ENCODE peak calls at places on chromosomes 12 and 14, in four cellular contexts. Z is WTC11, A is GM13976, J is AG04449. D is an unnamed sample.

GRCh38 chr12:4506870-4507269 is 31.8 kb upstream of the RAD51AP1 start:
- DNase-seq in Z (no peak), A (peak), J (peak), D (peak)

GRCh38 chr14:71908141-71908540 is 24.1 kb upstream of the RGS6 start:
- DNase-seq in Z (no peak), A (no peak), J (no peak), D (no peak)

GRCh38 chr14:56590535-56590951 is 10.9 kb downstream of the TMEM260 start:
- DNase-seq in Z (peak), A (no peak), J (no peak), D (no peak)

GRCh38 chr12:18139989-18140596 is 50.1 kb upstream of the RERGL start:
- DNase-seq in Z (no peak), A (no peak), J (no peak), D (peak)

GRCh38 chr12:107655281-107656065 is 30.1 kb upstream of the PWP1 start:
- DNase-seq in Z (no peak), A (no peak), J (no peak), D (no peak)

GRCh38 chr14:57378661-57379060 is 11.7 kb upstream of the NAA30 start:
- DNase-seq in Z (no peak), A (no peak), J (no peak), D (no peak)

GRCh38 chr12:14426792-14427191 is 61.3 kb downstream of the ATF7IP start:
- DNase-seq in Z (no peak), A (no peak), J (no peak), D (no peak)

GRCh38 chr14:47539065-47539464 is 136.3 kb downstream of the MDGA2 start:
- DNase-seq in Z (no peak), A (peak), J (no peak), D (peak)

GRCh38 chr12:116257213-116257612 is 20.3 kb downstream of the MED13L start:
- DNase-seq in Z (no peak), A (no peak), J (no peak), D (no peak)

GRCh38 chr12:44076892-44077291 is 241.0 kb downstream of the TMEM117 start:
- DNase-seq in Z (no peak), A (no peak), J (no peak), D (no peak)

GRCh38 chr12:111980598-111980997 is 32.4 kb downstream of the TMEM116 start:
- DNase-seq in Z (no peak), A (no peak), J (no peak), D (no peak)

GRCh38 chr12:53806689-53807088 is 54.9 kb upstream of the CISTR start:
- DNase-seq in Z (no peak), A (no peak), J (peak), D (no peak)

GRCh38 chr12:572532-572899 is 90.7 kb downstream of the NINJ2 start:
- DNase-seq in Z (no peak), A (no peak), J (no peak), D (no peak)

GRCh38 chr12:62361048-62361447 is 100.8 kb downstream of the USP15 start:
- DNase-seq in Z (no peak), A (no peak), J (no peak), D (no peak)

GRCh38 chr14:76720382-76720813 is 40.9 kb upstream of the VASH1 start:
- DNase-seq in Z (peak), A (peak), J (no peak), D (peak)

GRCh38 chr14:101519090-101519489 is 42.2 kb upstream of the DIO3 start:
- DNase-seq in Z (no peak), A (no peak), J (no peak), D (no peak)

GRCh38 chr12:69988601-69989194 is 163.7 kb downstream of the MYRFL start:
- DNase-seq in Z (no peak), A (no peak), J (peak), D (no peak)

GRCh38 chr14:73460691-73461127 is 2.4 kb upstream of the NUMB start:
- DNase-seq in Z (no peak), A (no peak), J (no peak), D (no peak)

GRCh38 chr12:30794591-30795409 is 40.0 kb upstream of the CAPRIN2 start:
- DNase-seq in Z (peak), A (no peak), J (no peak), D (no peak)

GRCh38 chr12:101480849-101481248 is 5.7 kb downstream of the SPIC start:
- DNase-seq in Z (no peak), A (no peak), J (no peak), D (no peak)

GRCh38 chr12:7542813-7543212 is 39.2 kb upstream of the CD163 start:
- DNase-seq in Z (no peak), A (no peak), J (peak), D (no peak)

GRCh38 chr14:52683985-52684520 is 11.3 kb downstream of the ERO1A start:
- DNase-seq in Z (no peak), A (no peak), J (no peak), D (no peak)

GRCh38 chr14:91142214-91142668 is 28.4 kb downstream of the DGLUCY start:
- DNase-seq in Z (no peak), A (peak), J (no peak), D (peak)

GRCh38 chr14:65238456-65238855 is 136.1 kb upstream of the MAX start:
- DNase-seq in Z (no peak), A (no peak), J (no peak), D (no peak)

GRCh38 chr14:50763386-50764007 is 67.5 kb downstream of the NIN start:
- DNase-seq in Z (no peak), A (no peak), J (peak), D (no peak)

GRCh38 chr12:39116877-39117276 is 211.5 kb upstream of the CPNE8 start:
- DNase-seq in Z (no peak), A (no peak), J (no peak), D (no peak)

GRCh38 chr12:64696065-64696741 is 63.0 kb downstream of the GNS start:
- DNase-seq in Z (no peak), A (no peak), J (no peak), D (no peak)

GRCh38 chr14:59438148-59438766 is 26.9 kb downstream of the GPR135 start:
- DNase-seq in Z (no peak), A (no peak), J (peak), D (no peak)

GRCh38 chr14:49449749-49450148 is 136.4 kb downstream of the RPS29 start:
- DNase-seq in Z (no peak), A (no peak), J (no peak), D (no peak)

GRCh38 chr12:129819391-129819790 is 84.4 kb downstream of the TMEM132D start:
- DNase-seq in Z (no peak), A (no peak), J (no peak), D (no peak)

GRCh38 chr12:11862794-11863193 is 207.9 kb upstream of the BCL2L14 start:
- DNase-seq in Z (no peak), A (peak), J (no peak), D (peak)

GRCh38 chr14:99072433-99072832 is 199.6 kb downstream of the BCL11B start:
- DNase-seq in Z (no peak), A (no peak), J (no peak), D (no peak)

GRCh38 chr12:106245767-106246166 is 2.1 kb downstream of the CKAP4 start:
- DNase-seq in Z (no peak), A (no peak), J (no peak), D (no peak)

GRCh38 chr14:88194531-88194930 is 128.5 kb downstream of the KCNK10 start:
- DNase-seq in Z (no peak), A (no peak), J (no peak), D (no peak)

GRCh38 chr14:24556756-24557155 is 19.3 kb downstream of the CTSG start:
- DNase-seq in Z (no peak), A (no peak), J (no peak), D (no peak)

GRCh38 chr12:3658327-3659163 is 94.4 kb downstream of the CRACR2A start:
- DNase-seq in Z (peak), A (peak), J (no peak), D (peak)

GRCh38 chr12:107449891-107450290 is 235.7 kb upstream of the PWP1 start:
- DNase-seq in Z (no peak), A (no peak), J (no peak), D (no peak)

GRCh38 chr12:97148941-97149559 is 242.0 kb downstream of the NEDD1 start:
- DNase-seq in Z (peak), A (peak), J (no peak), D (peak)

GRCh38 chr14:77965919-77966435 is 166.1 kb downstream of the ADCK1 start:
- DNase-seq in Z (peak), A (peak), J (no peak), D (peak)

GRCh38 chr14:22163051-22163450 is 426.0 kb downstream of the DAD1 start:
- DNase-seq in Z (no peak), A (no peak), J (no peak), D (no peak)
- TF ChIP-seq CTCF in Z (no peak), A (no peak), J (no peak), D (peak)

DNA sequence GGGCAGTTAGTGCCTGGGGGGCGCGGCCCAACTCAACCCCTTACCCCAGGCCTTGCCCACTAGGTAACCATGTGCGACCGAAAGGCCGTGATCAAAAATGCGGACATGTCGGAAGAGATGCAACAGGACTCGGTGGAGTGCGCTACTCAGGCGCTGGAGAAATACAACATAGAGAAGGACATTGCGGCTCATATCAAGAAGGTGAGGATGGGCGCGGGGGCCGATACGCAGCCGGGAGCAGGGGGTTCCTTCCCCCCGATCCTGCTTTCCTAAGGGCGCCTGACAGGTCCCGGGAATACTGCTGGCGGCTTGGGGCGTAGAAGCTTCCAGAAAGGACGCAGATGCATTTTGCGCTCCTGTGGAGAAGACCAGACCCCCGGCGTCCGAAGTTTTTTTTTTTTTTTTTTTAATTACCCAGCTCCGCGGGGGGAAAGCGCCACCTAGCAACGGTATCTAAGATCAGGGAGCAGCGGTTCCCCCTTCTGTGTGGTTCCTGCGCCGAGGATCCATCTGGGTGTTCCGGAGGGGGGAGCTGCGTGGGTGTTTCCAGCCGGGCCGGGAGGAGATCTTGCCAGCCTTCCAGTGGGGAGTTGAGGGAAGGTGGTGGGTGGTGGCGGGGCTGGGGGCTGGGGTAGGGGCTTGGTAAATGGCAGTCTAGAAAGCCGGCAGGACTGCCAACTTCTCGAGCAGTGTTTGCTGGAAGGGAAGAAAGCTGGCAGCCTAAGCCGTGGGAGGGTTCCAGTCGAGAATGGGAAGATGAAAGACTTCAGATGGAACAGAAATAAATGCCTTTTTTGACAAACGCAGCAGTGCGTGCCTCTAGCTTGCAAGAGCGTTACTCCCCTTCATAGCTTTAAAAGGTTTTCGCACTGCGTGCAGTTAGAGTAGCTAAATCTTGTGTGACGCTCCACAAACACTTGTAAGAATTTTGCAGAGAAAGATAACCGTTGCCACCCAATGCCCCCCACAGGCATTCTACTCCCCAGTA is 734 bp downstream of the DYNLL1 start:
- DNase-seq in Z (peak), A (peak), J (no peak), D (peak)
- TF ChIP-seq CTCF in Z (no peak), A (peak), J (peak), D (peak)

DNA sequence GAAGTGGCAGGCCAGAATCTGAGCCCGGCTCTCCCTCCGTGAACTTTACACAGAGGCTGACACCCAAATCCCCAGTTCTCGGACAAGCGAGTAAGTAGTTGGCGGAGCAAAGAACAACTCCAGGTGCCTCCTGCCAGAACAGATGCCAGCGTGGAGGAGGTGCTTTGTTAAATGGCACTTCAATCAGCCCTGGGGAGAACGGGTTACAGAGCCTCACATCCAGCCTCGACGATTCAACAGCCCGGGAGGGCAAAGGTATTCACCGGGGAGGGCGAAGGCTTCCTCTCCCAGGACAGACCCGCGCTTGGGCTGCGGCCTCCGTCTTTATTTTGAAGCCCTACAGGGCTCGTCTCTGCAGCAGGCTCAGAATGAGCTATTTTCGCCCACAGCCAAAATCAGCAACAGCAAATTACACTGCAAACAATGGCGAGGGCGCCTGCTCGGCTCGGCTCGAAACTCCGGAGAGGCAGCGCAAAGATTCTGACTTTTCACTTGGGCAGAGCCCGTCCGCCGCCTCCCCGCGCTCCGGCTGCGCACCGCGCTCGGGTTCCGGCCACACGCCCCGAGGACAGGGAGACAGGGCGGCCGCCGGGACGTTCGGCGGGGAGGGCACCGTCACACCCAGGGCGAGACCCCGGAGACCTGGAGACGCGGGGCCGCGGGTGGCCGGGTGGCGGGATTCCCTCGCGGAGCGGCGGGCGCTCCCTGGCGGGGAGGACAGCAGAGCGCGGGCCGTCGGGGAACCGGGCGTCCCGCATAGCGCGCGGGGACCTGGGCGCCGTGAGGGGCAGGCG is 811 bp downstream of the TMCC3 start:
- DNase-seq in Z (peak), A (peak), J (no peak), D (peak)
- TF ChIP-seq CTCF in Z (no peak), A (peak), J (no peak), D (peak)

DNA sequence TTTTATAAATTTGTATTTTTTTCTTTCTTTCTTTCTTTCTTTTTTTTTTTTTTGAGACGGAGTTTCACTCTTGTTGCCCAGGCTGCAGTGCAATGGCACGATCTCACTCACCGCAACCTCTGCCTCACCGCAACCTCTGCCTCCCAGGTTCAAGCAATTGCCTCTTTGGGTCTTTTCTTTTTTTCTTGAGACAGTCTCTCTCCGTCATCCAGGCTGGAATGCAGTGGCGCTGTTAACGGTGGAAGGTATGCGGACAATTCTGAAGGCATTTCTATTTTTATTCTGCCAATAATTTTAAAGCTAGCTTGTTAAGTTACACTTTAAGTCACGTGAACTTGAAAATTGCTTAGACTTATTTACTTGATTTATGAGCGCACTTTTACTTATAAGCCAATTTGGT is 8.8 kb upstream of the PHC1 start:
- DNase-seq in Z (no peak), A (no peak), J (no peak), D (no peak)
- TF ChIP-seq CTCF in Z (no peak), A (no peak), J (no peak), D (no peak)

GRCh38 chr12:57765698-57766463 is 997 bp downstream of the CYP27B1 start:
- DNase-seq in Z (no peak), A (no peak), J (no peak), D (no peak)

GRCh38 chr12:57764662-57765002 is 2.2 kb downstream of the CYP27B1 start:
- DNase-seq in Z (no peak), A (no peak), J (no peak), D (no peak)

GRCh38 chr12:57766464-57767311 is at the start of gene CYP27B1:
- DNase-seq in Z (peak), A (no peak), J (no peak), D (no peak)

GRCh38 chr12:57763881-57764661 is 2.8 kb downstream of the CYP27B1 start:
- DNase-seq in Z (no peak), A (no peak), J (no peak), D (no peak)

DNA sequence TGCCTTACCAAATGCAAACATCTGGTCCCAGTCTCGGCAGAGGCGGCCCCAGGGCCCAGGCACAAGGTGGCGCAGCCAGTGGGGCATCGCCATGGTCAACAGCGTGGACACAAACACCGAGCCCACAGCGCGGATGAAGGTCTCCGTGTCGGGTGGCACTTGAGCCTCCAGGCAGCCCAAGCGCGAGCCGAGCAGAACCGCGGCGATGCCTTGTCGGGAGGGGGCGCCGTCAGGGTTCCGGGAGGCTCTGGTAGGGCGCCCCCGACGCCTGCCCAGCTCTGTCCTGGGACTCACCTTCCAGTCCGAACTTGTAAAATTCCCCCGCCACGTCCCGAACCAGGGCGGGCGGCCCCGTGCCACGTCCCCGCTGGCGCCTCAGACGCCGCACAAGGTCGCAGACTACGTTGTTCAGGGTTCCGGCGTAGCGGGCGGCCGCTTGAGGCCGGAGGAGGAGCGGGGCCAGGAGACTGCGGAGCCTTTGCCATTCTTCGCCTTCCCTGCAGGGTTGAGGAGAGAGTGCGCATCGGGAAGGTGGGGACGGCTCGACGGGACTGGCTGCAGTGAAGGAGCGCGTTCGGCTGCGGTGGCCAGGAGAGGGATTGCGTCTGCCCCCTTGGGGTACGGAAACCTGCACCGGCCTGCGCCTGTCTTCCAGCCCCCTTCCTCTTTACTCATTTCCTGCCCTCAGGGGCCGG is 1.7 kb downstream of the CYP27B1 start:
- DNase-seq in Z (peak), A (peak), J (no peak), D (no peak)
- TF ChIP-seq CTCF in Z (no peak), A (peak), J (peak), D (peak)

DNA sequence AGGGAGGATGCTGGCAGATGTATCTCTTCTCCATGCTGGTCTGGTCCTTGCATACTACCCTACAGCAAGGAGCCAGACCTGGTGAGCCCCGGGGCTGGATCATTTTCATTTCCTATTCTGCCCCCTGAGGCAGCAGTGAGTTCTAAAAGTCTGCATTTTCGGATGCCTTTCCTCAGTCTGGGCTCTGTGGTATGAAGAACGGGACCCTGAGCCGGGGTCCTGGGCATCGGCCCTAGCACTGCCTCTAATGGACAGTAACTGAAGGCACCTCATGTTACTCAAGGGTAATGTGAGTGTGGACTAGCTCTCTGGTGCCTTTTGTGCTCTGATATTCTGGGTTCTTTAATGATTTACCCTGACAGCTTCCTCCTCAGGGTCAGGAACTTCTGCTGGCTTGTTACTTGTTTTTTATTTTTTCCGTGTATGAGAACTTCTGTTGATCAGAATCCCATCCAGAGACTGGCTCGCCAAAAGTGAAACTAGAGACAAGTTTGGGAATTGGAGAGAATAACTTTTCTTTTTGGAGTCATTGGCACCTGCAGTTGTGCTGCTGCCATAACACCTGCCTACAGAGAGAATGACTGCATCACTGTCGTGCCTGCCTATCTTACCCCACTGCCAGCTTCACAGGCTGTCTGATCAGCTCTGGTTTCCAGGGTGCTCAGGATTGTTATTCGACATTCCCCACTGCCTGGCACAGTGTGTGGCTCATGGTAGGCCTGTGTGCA is 62.3 kb downstream of the SUSD6 start:
- DNase-seq in Z (no peak), A (no peak), J (no peak), D (no peak)
- TF ChIP-seq CTCF in Z (no peak), A (peak), J (no peak), D (no peak)

GRCh38 chr14:33364536-33364935 is 425.9 kb downstream of the NPAS3 start:
- DNase-seq in Z (no peak), A (no peak), J (no peak), D (no peak)
- TF ChIP-seq CTCF in Z (no peak), A (no peak), J (no peak), D (no peak)